ENCODE peak calls at places on chromosomes 6 and 20, in ten cellular contexts. N is fibroblast of the aortic adventitia, V is GM13976, X is adrenal gland, F is Panc1, Q is MM.1S, J is cardiac fibroblast, S is left ventricle myocardium inferior, C is thoracic aorta, Z is endothelial cell. G is an unnamed sample.

GRCh38 chr6:114024746-114025145 is 53.8 kb upstream of the HDAC2 start:
- DNase-seq in N (no peak), V (no peak), X (no peak), F (no peak), Q (no peak), J (peak; percentile 33), S (no peak), C (no peak), Z (no peak), G (no peak)

GRCh38 chr6:33955566-33955965 is 151.8 kb upstream of the MLN start:
- DNase-seq in N (no peak), V (no peak), X (no peak), F (no peak), Q (no peak), J (no peak), S (no peak), C (no peak), Z (no peak), G (no peak)

GRCh38 chr6:138541793-138542481 is 42.6 kb upstream of the NHSL1 start:
- DNase-seq in N (peak; percentile 82), V (no peak), X (no peak), F (no peak), Q (no peak), J (peak; percentile 40), S (no peak), C (no peak), Z (no peak), G (no peak)

GRCh38 chr20:15544727-15545126 is 1028.5 kb downstream of the KIF16B start:
- DNase-seq in N (no peak), V (no peak), X (no peak), F (no peak), Q (no peak), J (no peak), S (no peak), C (no peak), Z (no peak), G (no peak)

GRCh38 chr6:137033828-137034227 is 10.9 kb downstream of the IL20RA start:
- DNase-seq in N (no peak), V (peak; percentile 60), X (no peak), F (no peak), Q (peak; percentile 89), J (peak; percentile 2), S (no peak), C (no peak), Z (no peak), G (peak; percentile 93)

GRCh38 chr6:168554472-168554871 is 113.5 kb downstream of the SMOC2 start:
- DNase-seq in N (no peak), V (no peak), X (no peak), F (no peak), Q (no peak), J (no peak), S (peak; percentile 42), C (no peak), Z (no peak), G (no peak)

GRCh38 chr6:143441680-143442359 is 8.7 kb downstream of the ADAT2 start:
- DNase-seq in N (peak; percentile 68), V (no peak), X (no peak), F (no peak), Q (no peak), J (peak; percentile 79), S (no peak), C (no peak), Z (no peak), G (no peak)

GRCh38 chr20:20549267-20549612 is 163.2 kb downstream of the RALGAPA2 start:
- DNase-seq in N (peak; percentile 3), V (no peak), X (no peak), F (no peak), Q (no peak), J (peak; percentile 19), S (no peak), C (no peak), Z (no peak), G (no peak)

GRCh38 chr6:69973138-69973537 is 106.8 kb downstream of the COL19A1 start:
- DNase-seq in N (no peak), V (no peak), X (no peak), F (no peak), Q (no peak), J (no peak), S (no peak), C (no peak), Z (no peak), G (no peak)

GRCh38 chr6:43395822-43396221 is 26.4 kb upstream of the ZNF318 start:
- DNase-seq in N (no peak), V (no peak), X (no peak), F (no peak), Q (no peak), J (no peak), S (peak; percentile 20), C (no peak), Z (no peak), G (no peak)

GRCh38 chr6:36803908-36804307 is 35.3 kb downstream of the CPNE5 start:
- DNase-seq in N (no peak), V (no peak), X (no peak), F (no peak), Q (no peak), J (no peak), S (no peak), C (no peak), Z (no peak), G (no peak)

DNA sequence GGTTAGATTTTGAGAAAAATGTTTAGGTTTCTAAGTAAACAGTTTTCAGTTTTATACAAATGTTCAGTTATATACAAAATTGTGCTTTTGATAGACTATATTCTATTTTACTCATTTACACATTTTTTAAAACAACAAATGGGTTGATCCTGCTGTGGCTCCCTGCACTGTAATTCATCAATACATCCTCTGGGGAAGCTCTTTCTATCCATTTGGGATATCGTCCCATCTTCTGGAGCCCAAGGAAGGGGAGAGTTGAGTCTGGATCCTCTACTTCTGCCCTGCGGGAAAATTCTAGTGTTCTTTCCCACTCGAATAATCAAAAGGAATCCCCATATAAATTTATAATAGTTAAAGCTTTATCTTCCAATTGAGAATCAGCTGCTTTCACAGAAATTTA is 75.0 kb downstream of the SYCP2L start:
- DNase-seq in N (no peak), V (no peak), X (no peak), F (no peak), Q (no peak), J (no peak), S (no peak), C (no peak), Z (no peak), G (no peak)
- TF ChIP-seq CTCF in N (no peak), V (no peak), X (no peak), F (peak; percentile 7), Q (no peak), J (no peak), S (no peak), C (no peak), Z (peak; percentile 22), G (no peak)

GRCh38 chr6:44731485-44732095 is 344.1 kb downstream of the CDC5L start:
- DNase-seq in N (no peak), V (no peak), X (no peak), F (no peak), Q (no peak), J (no peak), S (no peak), C (no peak), Z (no peak), G (no peak)

GRCh38 chr6:44732243-44732642 is 344.7 kb downstream of the CDC5L start:
- DNase-seq in N (no peak), V (no peak), X (no peak), F (no peak), Q (no peak), J (no peak), S (no peak), C (no peak), Z (no peak), G (no peak)

GRCh38 chr6:44727651-44728630 is 340.4 kb downstream of the CDC5L start:
- DNase-seq in N (no peak), V (no peak), X (no peak), F (no peak), Q (no peak), J (no peak), S (no peak), C (no peak), Z (no peak), G (no peak)

GRCh38 chr6:44733146-44733545 is 345.6 kb downstream of the CDC5L start:
- DNase-seq in N (no peak), V (no peak), X (no peak), F (no peak), Q (no peak), J (no peak), S (no peak), C (no peak), Z (no peak), G (no peak)

GRCh38 chr6:44730771-44731391 is 343.4 kb downstream of the CDC5L start:
- DNase-seq in N (no peak), V (no peak), X (no peak), F (no peak), Q (no peak), J (no peak), S (no peak), C (no peak), Z (no peak), G (no peak)
- TF ChIP-seq CTCF in N (no peak), V (no peak), X (no peak), F (no peak), Q (no peak), J (no peak), S (no peak), C (no peak), Z (no peak), G (no peak)

GRCh38 chr20:3751664-3752385 is 15.7 kb downstream of the ADISSP start:
- DNase-seq in N (no peak), V (peak; percentile 73), X (peak; percentile 75), F (no peak), Q (no peak), J (peak; percentile 20), S (peak; percentile 70), C (no peak), Z (no peak), G (no peak)

GRCh38 chr20:3748073-3748472 is 15.6 kb downstream of the HSPA12B start:
- DNase-seq in N (no peak), V (no peak), X (no peak), F (no peak), Q (no peak), J (no peak), S (no peak), C (no peak), Z (no peak), G (no peak)

GRCh38 chr20:3751284-3751663 is 16.3 kb downstream of the ADISSP start:
- DNase-seq in N (no peak), V (no peak), X (no peak), F (no peak), Q (no peak), J (no peak), S (no peak), C (no peak), Z (no peak), G (no peak)

GRCh38 chr20:3749087-3749688 is 16.7 kb downstream of the HSPA12B start:
- DNase-seq in N (no peak), V (no peak), X (no peak), F (no peak), Q (no peak), J (no peak), S (no peak), C (no peak), Z (no peak), G (no peak)

GRCh38 chr20:3749689-3750639 is 17.5 kb downstream of the HSPA12B start:
- DNase-seq in N (no peak), V (peak; percentile 80), X (no peak), F (no peak), Q (no peak), J (no peak), S (no peak), C (no peak), Z (peak; percentile 80), G (peak; percentile 40)
- TF ChIP-seq CTCF in N (no peak), V (peak; percentile 26), X (peak; percentile 47), F (peak; percentile 98), Q (peak; percentile 61), J (peak; percentile 31), S (peak; percentile 71), C (peak; percentile 76), Z (peak; percentile 96), G (peak; percentile 31)

GRCh38 chr20:57160985-57161384 is 105.5 kb downstream of the BMP7 start:
- DNase-seq in N (no peak), V (no peak), X (no peak), F (no peak), Q (peak; percentile 54), J (no peak), S (no peak), C (no peak), Z (no peak), G (no peak)
- TF ChIP-seq CTCF in N (no peak), V (no peak), X (no peak), F (no peak), Q (no peak), J (no peak), S (no peak), C (no peak), Z (no peak), G (no peak)